ENCODE peak calls at places on chromosomes 16 and 17, in ten cellular contexts. N, V, F, S, R, E, H, L, Z and M are unnamed samples.

GRCh38 chr17:77328823-77329740 is 188.3 kb downstream of the SEC14L1 start:
- DNase-seq in N (no peak), V (no peak), F (no peak), S (peak; percentile 57), R (peak; percentile 26), E (no peak), H (no peak), L (peak; percentile 38), Z (no peak), M (no peak)

GRCh38 chr17:8913091-8913490 is 45.6 kb upstream of the PIK3R6 start:
- DNase-seq in N (no peak), V (no peak), F (no peak), S (no peak), R (no peak), E (no peak), H (no peak), L (no peak), Z (no peak), M (no peak)

GRCh38 chr17:44540246-44541084 is 16.8 kb upstream of the FZD2 start:
- DNase-seq in N (no peak), V (no peak), F (no peak), S (no peak), R (no peak), E (no peak), H (no peak), L (no peak), Z (no peak), M (no peak)

GRCh38 chr16:50742521-50743150 is 750 bp downstream of the CYLD start:
- DNase-seq in N (no peak), V (peak; percentile 45), F (peak; percentile 29), S (peak; percentile 72), R (peak; percentile 29), E (peak; percentile 67), H (no peak), L (peak; percentile 62), Z (peak; percentile 63), M (no peak)

GRCh38 chr16:19286827-19287226 is 1.3 kb downstream of the CLEC19A start:
- DNase-seq in N (no peak), V (no peak), F (no peak), S (no peak), R (no peak), E (no peak), H (no peak), L (no peak), Z (no peak), M (no peak)

GRCh38 chr16:68197250-68197649 is 38.7 kb downstream of the ESRP2 start:
- DNase-seq in N (no peak), V (no peak), F (no peak), S (no peak), R (no peak), E (no peak), H (no peak), L (no peak), Z (no peak), M (no peak)

GRCh38 chr16:85681255-85681654 is 7.5 kb downstream of the GINS2 start:
- DNase-seq in N (no peak), V (no peak), F (no peak), S (no peak), R (no peak), E (no peak), H (no peak), L (peak; percentile 30), Z (no peak), M (no peak)

GRCh38 chr16:30741461-30741914 is 6.7 kb upstream of the PHKG2 start:
- DNase-seq in N (no peak), V (peak; percentile 63), F (no peak), S (peak; percentile 84), R (peak; percentile 70), E (no peak), H (peak; percentile 93), L (peak; percentile 78), Z (no peak), M (no peak)

GRCh38 chr16:75555707-75556512 is at the start of gene TMEM231:
- DNase-seq in N (peak; percentile 78), V (peak; percentile 94), F (peak; percentile 94), S (peak; percentile 99), R (peak; percentile 99), E (peak; percentile 91), H (peak; percentile 95), L (peak; percentile 99), Z (peak; percentile 97), M (peak; percentile 39)

GRCh38 chr17:61366715-61367413 is 32.8 kb upstream of the TBX2 start:
- DNase-seq in N (no peak), V (no peak), F (no peak), S (no peak), R (no peak), E (no peak), H (no peak), L (no peak), Z (no peak), M (no peak)

GRCh38 chr16:77949445-77949844 is 72.9 kb upstream of the CLEC3A start:
- DNase-seq in N (no peak), V (no peak), F (no peak), S (no peak), R (no peak), E (no peak), H (no peak), L (no peak), Z (no peak), M (no peak)

GRCh38 chr16:14501331-14502255 is 128.5 kb downstream of the PARN start:
- DNase-seq in N (peak; percentile 61), V (peak; percentile 98), F (no peak), S (peak; percentile 90), R (peak; percentile 58), E (no peak), H (peak; percentile 78), L (peak; percentile 83), Z (peak; percentile 91), M (no peak)

GRCh38 chr16:14354561-14355351 is 275.3 kb downstream of the PARN start:
- DNase-seq in N (no peak), V (peak; percentile 29), F (no peak), S (no peak), R (no peak), E (peak; percentile 30), H (no peak), L (no peak), Z (no peak), M (no peak)

GRCh38 chr16:77897831-77898540 is 109.6 kb downstream of the VAT1L start:
- DNase-seq in N (no peak), V (peak; percentile 4), F (no peak), S (no peak), R (no peak), E (no peak), H (no peak), L (no peak), Z (no peak), M (no peak)

GRCh38 chr17:8079291-8080207 is 8.0 kb downstream of the ALOX12B start:
- DNase-seq in N (no peak), V (peak; percentile 13), F (peak; percentile 65), S (peak; percentile 87), R (peak; percentile 84), E (peak; percentile 95), H (peak; percentile 93), L (peak; percentile 85), Z (peak; percentile 73), M (peak; percentile 65)

GRCh38 chr17:12041316-12041715 is 20.6 kb downstream of the MAP2K4 start:
- DNase-seq in N (no peak), V (peak; percentile 49), F (no peak), S (no peak), R (no peak), E (no peak), H (peak; percentile 37), L (no peak), Z (no peak), M (no peak)